ENCODE peak calls at places on chromosomes 12 and 14, in six cellular contexts. B is K562, N is GM12892, P is H1, D is GM12878, Y is HepG2. I is an unnamed sample.

GRCh38 chr12:94753071-94753779 is 102.9 kb upstream of the TMCC3 start:
- DNase-seq in B (no peak), N (no peak), P (no peak), D (no peak), Y (no peak), I (no peak)

GRCh38 chr12:109947511-109947910 is 47.4 kb downstream of the TCHP start:
- DNase-seq in B (no peak), N (no peak), P (no peak), D (no peak), Y (no peak), I (no peak)

GRCh38 chr14:41636492-41637392 is 30.1 kb downstream of the LRFN5 start:
- DNase-seq in B (no peak), N (no peak), P (peak), D (no peak), Y (peak), I (no peak)

GRCh38 chr14:72892103-72892878 is 1.6 kb downstream of the DPF3 start:
- DNase-seq in B (no peak), N (no peak), P (no peak), D (no peak), Y (no peak), I (no peak)

GRCh38 chr14:75978249-75978731 is 3.5 kb downstream of the TGFB3 start:
- DNase-seq in B (no peak), N (no peak), P (no peak), D (no peak), Y (no peak), I (no peak)

GRCh38 chr12:14665354-14666348 is 30.7 kb downstream of the GUCY2C start:
- DNase-seq in B (no peak), N (no peak), P (peak), D (no peak), Y (no peak), I (no peak)

GRCh38 chr14:68766299-68767247 is 26.3 kb downstream of the ZFP36L1 start:
- DNase-seq in B (no peak), N (no peak), P (no peak), D (no peak), Y (no peak), I (no peak)

GRCh38 chr12:124518051-124518932 is 49.1 kb downstream of the NCOR2 start:
- DNase-seq in B (no peak), N (no peak), P (no peak), D (no peak), Y (peak), I (no peak)

GRCh38 chr14:75399819-75400678 is 27.8 kb upstream of the JDP2 start:
- DNase-seq in B (no peak), N (no peak), P (no peak), D (no peak), Y (no peak), I (no peak)

GRCh38 chr12:6326316-6326959 is 15.4 kb downstream of the TNFRSF1A start:
- DNase-seq in B (peak), N (no peak), P (no peak), D (no peak), Y (peak), I (no peak)

GRCh38 chr12:6323995-6324711 is 13.7 kb downstream of the PLEKHG6 start:
- DNase-seq in B (no peak), N (no peak), P (no peak), D (no peak), Y (no peak), I (no peak)

GRCh38 chr12:6327159-6327558 is 14.7 kb downstream of the TNFRSF1A start:
- DNase-seq in B (no peak), N (no peak), P (no peak), D (no peak), Y (no peak), I (no peak)

GRCh38 chr12:6323340-6323994 is 13.0 kb downstream of the PLEKHG6 start:
- DNase-seq in B (peak), N (no peak), P (peak), D (peak), Y (peak), I (no peak)

DNA sequence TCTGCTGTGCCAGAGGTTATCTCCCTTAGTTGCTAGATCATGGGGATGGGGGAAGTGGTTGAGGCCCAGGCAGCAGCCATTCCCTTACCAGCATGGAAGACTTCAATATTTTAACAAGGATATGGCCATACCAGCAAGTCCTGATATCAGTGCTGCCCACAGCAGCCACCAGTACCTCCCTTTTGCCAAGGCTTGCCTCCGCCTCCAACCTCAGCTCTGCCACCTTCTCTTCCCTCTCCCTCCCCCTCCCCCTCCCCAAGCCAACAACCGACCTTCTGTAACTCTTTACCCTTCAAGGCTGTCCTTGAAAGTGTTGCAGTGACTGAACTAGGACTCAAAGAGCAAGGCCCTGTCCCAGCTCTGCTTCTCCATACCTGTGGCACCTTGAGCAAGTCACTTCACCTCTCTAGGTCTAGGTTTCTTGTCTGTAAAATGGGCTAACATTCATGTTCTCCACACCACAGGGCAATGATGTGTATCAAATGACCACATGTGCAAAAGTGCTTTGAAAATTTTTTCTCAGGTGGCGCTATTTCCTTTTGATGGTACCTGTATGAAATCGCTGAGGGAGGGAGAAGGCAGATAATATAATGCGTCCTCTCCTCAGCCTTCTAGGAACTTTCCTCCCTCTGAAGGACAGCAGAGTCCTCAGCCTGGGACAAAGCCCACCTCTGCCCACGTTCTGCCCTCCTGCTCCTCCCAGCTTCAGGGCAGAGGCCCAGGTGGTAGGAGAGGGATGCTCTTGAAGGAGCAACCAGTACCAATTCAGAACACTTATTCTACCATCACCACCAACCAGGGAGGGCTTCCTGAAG is 14.7 kb downstream of the PLEKHG6 start:
- DNase-seq in B (no peak), N (no peak), P (no peak), D (no peak), Y (no peak), I (no peak)
- TF ChIP-seq POLR2A in B (peak), N (no peak), P (no peak), D (no peak), Y (peak), I (no peak)

GRCh38 chr12:25382311-25383106 is 131.8 kb upstream of the KRAS start:
- DNase-seq in B (no peak), N (no peak), P (no peak), D (no peak), Y (no peak), I (no peak)
- TF ChIP-seq TAF1 in B (no peak), N (no peak), P (no peak), D (no peak), Y (no peak), I (no peak)

GRCh38 chr12:57101892-57102695 is 9.1 kb downstream of the STAT6 start:
- DNase-seq in B (peak), N (no peak), P (no peak), D (no peak), Y (peak), I (no peak)
- TF ChIP-seq POLR2A in B (peak), N (no peak), P (no peak), D (peak), Y (peak), I (no peak)

GRCh38 chr12:114314403-114314802 is 91.5 kb downstream of the TBX5 start:
- DNase-seq in B (no peak), N (no peak), P (no peak), D (no peak), Y (no peak), I (no peak)

GRCh38 chr12:114319422-114319821 is 86.5 kb downstream of the TBX5 start:
- DNase-seq in B (no peak), N (no peak), P (no peak), D (no peak), Y (no peak), I (no peak)

GRCh38 chr12:114314974-114315720 is 90.8 kb downstream of the TBX5 start:
- DNase-seq in B (no peak), N (no peak), P (no peak), D (no peak), Y (no peak), I (no peak)

GRCh38 chr12:114313910-114314309 is 92.0 kb downstream of the TBX5 start:
- DNase-seq in B (peak), N (no peak), P (no peak), D (no peak), Y (no peak), I (no peak)

GRCh38 chr12:114316076-114316475 is 89.9 kb downstream of the TBX5 start:
- DNase-seq in B (no peak), N (no peak), P (peak), D (no peak), Y (no peak), I (no peak)
- TF ChIP-seq TAF1 in B (no peak), N (no peak), P (no peak), D (no peak), Y (no peak), I (no peak)

GRCh38 chr12:6426882-6427671 is 17.7 kb upstream of the CD27 start:
- DNase-seq in B (no peak), N (peak), P (no peak), D (peak), Y (no peak), I (no peak)

GRCh38 chr12:6430990-6431353 is 13.8 kb upstream of the CD27 start:
- DNase-seq in B (no peak), N (no peak), P (no peak), D (no peak), Y (no peak), I (no peak)

GRCh38 chr12:6428326-6428725 is 16.4 kb upstream of the CD27 start:
- DNase-seq in B (no peak), N (no peak), P (no peak), D (no peak), Y (no peak), I (no peak)

GRCh38 chr12:6432991-6433390 is 11.8 kb upstream of the CD27 start:
- DNase-seq in B (no peak), N (no peak), P (no peak), D (no peak), Y (no peak), I (no peak)

GRCh38 chr12:6430124-6430989 is 14.4 kb upstream of the CD27 start:
- DNase-seq in B (peak), N (no peak), P (no peak), D (no peak), Y (peak), I (no peak)
- TF ChIP-seq POLR2A in B (no peak), N (no peak), P (no peak), D (peak), Y (no peak), I (no peak)

GRCh38 chr14:23101986-23102625 is 2.7 kb downstream of the CIROP start:
- DNase-seq in B (no peak), N (no peak), P (no peak), D (no peak), Y (no peak), I (no peak)

GRCh38 chr14:23103581-23103980 is 1.2 kb downstream of the CIROP start:
- DNase-seq in B (no peak), N (no peak), P (no peak), D (no peak), Y (no peak), I (no peak)

GRCh38 chr14:23102801-23103200 is 2.0 kb downstream of the CIROP start:
- DNase-seq in B (no peak), N (no peak), P (no peak), D (no peak), Y (no peak), I (no peak)

GRCh38 chr14:23099212-23099861 is 4.0 kb downstream of the C14orf119 start:
- DNase-seq in B (no peak), N (no peak), P (no peak), D (no peak), Y (no peak), I (no peak)

DNA sequence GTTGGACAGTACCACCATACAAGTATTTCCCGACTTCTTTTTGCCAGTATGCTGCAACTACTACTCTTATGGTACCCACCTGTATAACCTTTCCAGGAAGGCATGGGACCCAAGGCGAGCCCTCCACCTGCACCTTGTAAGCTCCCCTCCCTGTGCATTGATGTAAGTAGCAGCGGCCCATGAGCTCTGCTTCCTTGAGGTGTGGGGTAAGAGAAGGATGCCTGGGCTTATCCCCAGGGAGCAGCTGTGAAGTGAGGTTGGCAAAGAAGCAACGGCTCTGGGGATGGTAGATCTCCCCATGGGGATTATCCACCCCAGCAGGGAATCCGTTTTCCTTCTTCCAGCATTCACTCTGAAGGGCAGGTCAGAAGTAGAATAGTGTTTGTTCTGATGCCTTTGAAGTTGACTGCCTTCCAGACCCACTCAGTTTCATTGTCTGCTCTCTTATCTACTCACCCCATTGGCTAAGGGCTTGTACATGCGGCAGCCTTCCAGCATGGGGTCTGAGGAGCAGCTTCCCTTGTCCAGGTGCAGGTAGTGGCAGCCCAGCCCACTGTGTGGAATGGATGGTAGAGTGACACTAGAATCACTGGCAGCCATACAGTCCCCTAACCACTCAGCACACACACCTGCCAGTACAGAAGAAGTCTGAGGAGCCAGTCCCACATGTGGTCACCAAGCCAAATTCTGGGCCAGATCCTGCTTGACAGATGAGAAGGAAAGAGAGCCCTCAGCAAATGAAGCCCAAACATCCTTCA is 3.4 kb downstream of the CIROP start:
- DNase-seq in B (no peak), N (no peak), P (no peak), D (no peak), Y (no peak), I (no peak)
- TF ChIP-seq TAF1 in B (no peak), N (no peak), P (no peak), D (no peak), Y (no peak), I (no peak)

DNA sequence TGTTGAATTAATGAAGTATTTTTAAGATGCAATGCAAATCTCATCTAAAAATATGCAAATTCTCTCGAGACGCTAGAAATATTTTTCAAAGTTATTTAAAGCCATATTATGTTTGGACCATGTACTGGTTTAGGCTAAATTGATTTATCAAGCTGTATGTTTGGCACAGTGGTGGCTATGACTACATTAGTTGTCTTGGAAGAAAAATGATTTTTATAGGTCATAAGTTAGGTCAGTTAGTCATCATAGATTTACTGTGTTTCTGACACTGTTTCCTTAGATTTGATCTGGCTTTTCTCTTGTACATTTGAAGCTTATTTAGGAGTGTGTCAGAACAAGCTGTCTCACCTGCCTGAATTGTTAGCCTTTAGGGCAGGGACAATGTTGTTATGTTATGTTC is 161.1 kb upstream of the FBXO33 start:
- DNase-seq in B (no peak), N (no peak), P (no peak), D (no peak), Y (no peak), I (no peak)
- TF ChIP-seq POLR2A in B (no peak), N (no peak), P (no peak), D (no peak), Y (no peak), I (no peak)

GRCh38 chr14:89004195-89004594 is 179.7 kb downstream of the TTC8 start:
- DNase-seq in B (no peak), N (no peak), P (no peak), D (no peak), Y (no peak), I (no peak)
- TF ChIP-seq TAF1 in B (no peak), N (no peak), P (no peak), D (no peak), Y (no peak), I (no peak)

GRCh38 chr12:49626169-49626835 is 2.9 kb downstream of the PRPF40B start:
- DNase-seq in B (no peak), N (no peak), P (no peak), D (no peak), Y (no peak), I (no peak)

GRCh38 chr12:49621651-49622500 is 1.5 kb upstream of the PRPF40B start:
- DNase-seq in B (peak), N (no peak), P (no peak), D (no peak), Y (no peak), I (no peak)

GRCh38 chr12:49624919-49625577 is 1.7 kb downstream of the PRPF40B start:
- DNase-seq in B (no peak), N (no peak), P (no peak), D (no peak), Y (no peak), I (no peak)

GRCh38 chr12:49622501-49623141 is 740 bp upstream of the PRPF40B start:
- DNase-seq in B (peak), N (no peak), P (no peak), D (peak), Y (no peak), I (peak)

DNA sequence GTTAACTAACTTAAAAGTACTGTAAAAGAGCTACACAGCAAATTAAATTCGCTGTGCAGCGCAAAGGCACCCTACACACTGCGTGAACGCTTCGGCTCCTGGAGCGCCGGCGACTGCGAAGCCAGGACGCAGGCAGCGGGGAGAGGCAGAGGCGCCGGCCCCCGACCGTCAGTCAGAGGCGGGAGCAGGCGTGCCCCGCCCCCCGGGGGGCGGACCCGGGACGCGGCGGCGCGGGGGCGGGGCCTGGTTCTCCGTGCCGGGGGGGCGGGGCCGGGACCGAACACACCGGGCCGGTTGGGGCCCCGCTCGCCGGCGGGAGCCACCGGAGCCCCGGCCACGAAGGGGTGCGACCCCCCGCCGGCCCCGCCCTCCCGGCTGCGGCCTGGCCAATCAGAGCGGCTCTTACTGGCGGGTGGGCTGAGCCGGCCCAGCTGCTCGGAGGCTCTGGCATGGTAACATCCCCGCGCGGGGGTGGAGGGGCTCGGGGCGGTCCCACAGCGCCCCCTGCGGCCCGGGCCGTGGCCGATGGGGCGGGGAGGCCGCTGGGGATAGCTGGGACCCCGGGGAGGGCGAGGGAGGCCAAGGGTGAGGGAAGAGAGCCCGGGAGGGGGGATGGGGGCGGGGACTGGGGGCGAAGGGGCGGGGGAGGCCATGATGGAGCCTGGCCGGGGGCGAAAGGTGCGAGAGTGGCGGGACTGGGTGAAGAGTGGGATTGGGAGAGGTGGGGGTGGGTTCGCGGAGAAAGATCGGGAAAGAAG is at the start of gene PRPF40B:
- DNase-seq in B (peak), N (peak), P (peak), D (peak), Y (peak), I (peak)
- TF ChIP-seq POLR2A in B (peak), N (peak), P (no peak), D (peak), Y (peak), I (peak)

DNA sequence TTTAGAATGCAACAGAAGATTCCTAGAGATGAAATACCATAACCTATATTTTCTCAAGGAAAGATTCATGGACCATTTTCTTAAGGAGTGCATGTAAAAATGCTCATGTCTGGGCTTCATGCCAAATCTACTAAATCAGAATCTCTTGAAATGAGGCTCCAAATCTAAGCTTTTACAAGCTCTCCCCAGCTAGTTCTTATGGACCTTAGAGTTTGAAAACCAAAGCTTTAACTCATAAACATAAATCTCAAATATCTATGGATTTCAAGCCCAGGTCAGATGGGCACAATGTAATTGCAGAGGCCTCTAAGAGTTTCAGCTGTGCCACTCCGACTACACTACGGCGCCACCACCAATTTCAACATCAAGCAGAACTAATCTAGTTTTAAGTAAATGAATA is 117.3 kb upstream of the CAND1 start:
- DNase-seq in B (no peak), N (no peak), P (no peak), D (no peak), Y (no peak), I (no peak)
- TF ChIP-seq TAF1 in B (no peak), N (no peak), P (no peak), D (no peak), Y (no peak), I (no peak)